ENCODE peak calls at places on chromosomes 5 and 9, in seven cellular contexts. One of them, this sample, is unnamed.

GRCh38 chr5:147479431-147479830 is 30.4 kb downstream of the DPYSL3 start:
- DNase-seq in CD4-positive, alpha-beta memory T cell: no peak
- DNase-seq in esophagus squamous epithelium: no peak
- DNase-seq in kidney: no peak
- DNase-seq in cardiac muscle cell: no peak
- DNase-seq in heart right ventricle: no peak
- DNase-seq in tibial nerve: no peak
- DNase-seq in this sample: no peak

GRCh38 chr9:86349271-86349670 is 4.9 kb downstream of the TUT7 start:
- DNase-seq in CD4-positive, alpha-beta memory T cell: no peak
- DNase-seq in esophagus squamous epithelium: no peak
- DNase-seq in heart right ventricle: no peak
- DNase-seq in kidney: no peak
- DNase-seq in tibial nerve: no peak
- DNase-seq in cardiac muscle cell: no peak
- DNase-seq in this sample: no peak

GRCh38 chr5:53123702-53124101 is 14.1 kb upstream of the MOCS2 start:
- DNase-seq in esophagus squamous epithelium: no peak
- DNase-seq in tibial nerve: no peak
- DNase-seq in kidney: no peak
- DNase-seq in heart right ventricle: no peak
- DNase-seq in CD4-positive, alpha-beta memory T cell: no peak
- DNase-seq in cardiac muscle cell: no peak
- DNase-seq in this sample: no peak

GRCh38 chr5:1633605-1634336 is 110.0 kb upstream of the LPCAT1 start:
- DNase-seq in tibial nerve: peak
- DNase-seq in esophagus squamous epithelium: no peak
- DNase-seq in heart right ventricle: peak
- DNase-seq in kidney: peak
- DNase-seq in cardiac muscle cell: peak
- DNase-seq in CD4-positive, alpha-beta memory T cell: peak
- DNase-seq in this sample: peak

GRCh38 chr5:137217599-137218200 is 281.4 kb downstream of the SPOCK1 start:
- DNase-seq in heart right ventricle: no peak
- DNase-seq in cardiac muscle cell: no peak
- DNase-seq in CD4-positive, alpha-beta memory T cell: no peak
- DNase-seq in esophagus squamous epithelium: no peak
- DNase-seq in tibial nerve: no peak
- DNase-seq in kidney: no peak
- DNase-seq in this sample: no peak

GRCh38 chr5:119366537-119366874 is 10.7 kb downstream of the TNFAIP8 start:
- DNase-seq in cardiac muscle cell: no peak
- DNase-seq in heart right ventricle: no peak
- DNase-seq in esophagus squamous epithelium: no peak
- DNase-seq in CD4-positive, alpha-beta memory T cell: peak
- DNase-seq in tibial nerve: no peak
- DNase-seq in kidney: no peak
- DNase-seq in this sample: no peak

GRCh38 chr9:91132576-91133073 is 229.1 kb downstream of the AUH start:
- DNase-seq in tibial nerve: no peak
- DNase-seq in cardiac muscle cell: no peak
- DNase-seq in heart right ventricle: no peak
- DNase-seq in kidney: no peak
- DNase-seq in esophagus squamous epithelium: no peak
- DNase-seq in CD4-positive, alpha-beta memory T cell: no peak
- DNase-seq in this sample: no peak

GRCh38 chr5:100771181-100771580 is 131.9 kb downstream of the ST8SIA4 start:
- DNase-seq in cardiac muscle cell: no peak
- DNase-seq in kidney: no peak
- DNase-seq in heart right ventricle: no peak
- DNase-seq in tibial nerve: no peak
- DNase-seq in esophagus squamous epithelium: no peak
- DNase-seq in CD4-positive, alpha-beta memory T cell: no peak
- DNase-seq in this sample: no peak

GRCh38 chr5:4216142-4216541 is 620.5 kb downstream of the IRX1 start:
- DNase-seq in heart right ventricle: no peak
- DNase-seq in esophagus squamous epithelium: no peak
- DNase-seq in CD4-positive, alpha-beta memory T cell: no peak
- DNase-seq in kidney: no peak
- DNase-seq in cardiac muscle cell: no peak
- DNase-seq in tibial nerve: no peak
- DNase-seq in this sample: no peak

GRCh38 chr9:121999556-121999955 is 93.6 kb downstream of the TTLL11 start:
- DNase-seq in kidney: no peak
- DNase-seq in CD4-positive, alpha-beta memory T cell: no peak
- DNase-seq in tibial nerve: no peak
- DNase-seq in esophagus squamous epithelium: no peak
- DNase-seq in heart right ventricle: no peak
- DNase-seq in cardiac muscle cell: no peak
- DNase-seq in this sample: no peak

GRCh38 chr5:5658226-5658625 is 235.7 kb downstream of the ICE1 start:
- DNase-seq in esophagus squamous epithelium: no peak
- DNase-seq in kidney: no peak
- DNase-seq in heart right ventricle: no peak
- DNase-seq in CD4-positive, alpha-beta memory T cell: no peak
- DNase-seq in tibial nerve: no peak
- DNase-seq in cardiac muscle cell: no peak
- DNase-seq in this sample: no peak

GRCh38 chr5:54148062-54148461 is 162.3 kb downstream of the ARL15 start:
- DNase-seq in esophagus squamous epithelium: no peak
- DNase-seq in kidney: no peak
- DNase-seq in CD4-positive, alpha-beta memory T cell: no peak
- DNase-seq in tibial nerve: no peak
- DNase-seq in cardiac muscle cell: no peak
- DNase-seq in heart right ventricle: no peak
- DNase-seq in this sample: no peak

GRCh38 chr5:8349855-8350254 is 480.9 kb downstream of the MTRR start:
- DNase-seq in esophagus squamous epithelium: no peak
- DNase-seq in cardiac muscle cell: no peak
- DNase-seq in kidney: no peak
- DNase-seq in heart right ventricle: no peak
- DNase-seq in CD4-positive, alpha-beta memory T cell: no peak
- DNase-seq in tibial nerve: no peak
- DNase-seq in this sample: no peak

GRCh38 chr5:132134384-132134783 is 60.8 kb downstream of the CSF2 start:
- DNase-seq in esophagus squamous epithelium: no peak
- DNase-seq in cardiac muscle cell: no peak
- DNase-seq in heart right ventricle: no peak
- DNase-seq in tibial nerve: no peak
- DNase-seq in kidney: no peak
- DNase-seq in CD4-positive, alpha-beta memory T cell: no peak
- DNase-seq in this sample: no peak

GRCh38 chr5:108528655-108529054 is 146.8 kb upstream of the FBXL17 start:
- DNase-seq in esophagus squamous epithelium: no peak
- DNase-seq in cardiac muscle cell: no peak
- DNase-seq in kidney: no peak
- DNase-seq in tibial nerve: no peak
- DNase-seq in CD4-positive, alpha-beta memory T cell: no peak
- DNase-seq in heart right ventricle: no peak
- DNase-seq in this sample: no peak

GRCh38 chr5:108536321-108536720 is 154.4 kb upstream of the FBXL17 start:
- DNase-seq in CD4-positive, alpha-beta memory T cell: peak
- DNase-seq in tibial nerve: no peak
- DNase-seq in heart right ventricle: no peak
- DNase-seq in kidney: no peak
- DNase-seq in esophagus squamous epithelium: no peak
- DNase-seq in cardiac muscle cell: no peak
- DNase-seq in this sample: no peak

GRCh38 chr5:108529381-108529780 is 147.5 kb upstream of the FBXL17 start:
- DNase-seq in cardiac muscle cell: no peak
- DNase-seq in tibial nerve: no peak
- DNase-seq in kidney: no peak
- DNase-seq in CD4-positive, alpha-beta memory T cell: no peak
- DNase-seq in heart right ventricle: no peak
- DNase-seq in esophagus squamous epithelium: no peak
- DNase-seq in this sample: no peak

GRCh38 chr5:108530706-108531105 is 148.8 kb upstream of the FBXL17 start:
- DNase-seq in CD4-positive, alpha-beta memory T cell: no peak
- DNase-seq in cardiac muscle cell: no peak
- DNase-seq in kidney: no peak
- DNase-seq in esophagus squamous epithelium: no peak
- DNase-seq in tibial nerve: no peak
- DNase-seq in heart right ventricle: no peak
- DNase-seq in this sample: no peak

GRCh38 chr5:108531367-108532211 is 149.7 kb upstream of the FBXL17 start:
- DNase-seq in heart right ventricle: no peak
- DNase-seq in cardiac muscle cell: peak
- DNase-seq in kidney: no peak
- DNase-seq in CD4-positive, alpha-beta memory T cell: no peak
- DNase-seq in tibial nerve: no peak
- DNase-seq in esophagus squamous epithelium: no peak
- DNase-seq in this sample: no peak
- H3K27ac ChIP-seq in heart right ventricle: no peak
- H3K27ac ChIP-seq in cardiac muscle cell: peak
- H3K27ac ChIP-seq in kidney: no peak
- H3K27ac ChIP-seq in CD4-positive, alpha-beta memory T cell: no peak
- H3K27ac ChIP-seq in tibial nerve: no peak
- H3K27ac ChIP-seq in esophagus squamous epithelium: no peak
- H3K27ac ChIP-seq in this sample: no peak

GRCh38 chr9:29685531-29685930 is 2112.2 kb upstream of the C9orf72 start:
- DNase-seq in cardiac muscle cell: no peak
- DNase-seq in esophagus squamous epithelium: no peak
- DNase-seq in heart right ventricle: no peak
- DNase-seq in CD4-positive, alpha-beta memory T cell: no peak
- DNase-seq in tibial nerve: no peak
- DNase-seq in kidney: no peak
- DNase-seq in this sample: no peak
- H3K27ac ChIP-seq in cardiac muscle cell: no peak
- H3K27ac ChIP-seq in esophagus squamous epithelium: no peak
- H3K27ac ChIP-seq in heart right ventricle: no peak
- H3K27ac ChIP-seq in CD4-positive, alpha-beta memory T cell: no peak
- H3K27ac ChIP-seq in tibial nerve: no peak
- H3K27ac ChIP-seq in kidney: no peak
- H3K27ac ChIP-seq in this sample: no peak

DNA sequence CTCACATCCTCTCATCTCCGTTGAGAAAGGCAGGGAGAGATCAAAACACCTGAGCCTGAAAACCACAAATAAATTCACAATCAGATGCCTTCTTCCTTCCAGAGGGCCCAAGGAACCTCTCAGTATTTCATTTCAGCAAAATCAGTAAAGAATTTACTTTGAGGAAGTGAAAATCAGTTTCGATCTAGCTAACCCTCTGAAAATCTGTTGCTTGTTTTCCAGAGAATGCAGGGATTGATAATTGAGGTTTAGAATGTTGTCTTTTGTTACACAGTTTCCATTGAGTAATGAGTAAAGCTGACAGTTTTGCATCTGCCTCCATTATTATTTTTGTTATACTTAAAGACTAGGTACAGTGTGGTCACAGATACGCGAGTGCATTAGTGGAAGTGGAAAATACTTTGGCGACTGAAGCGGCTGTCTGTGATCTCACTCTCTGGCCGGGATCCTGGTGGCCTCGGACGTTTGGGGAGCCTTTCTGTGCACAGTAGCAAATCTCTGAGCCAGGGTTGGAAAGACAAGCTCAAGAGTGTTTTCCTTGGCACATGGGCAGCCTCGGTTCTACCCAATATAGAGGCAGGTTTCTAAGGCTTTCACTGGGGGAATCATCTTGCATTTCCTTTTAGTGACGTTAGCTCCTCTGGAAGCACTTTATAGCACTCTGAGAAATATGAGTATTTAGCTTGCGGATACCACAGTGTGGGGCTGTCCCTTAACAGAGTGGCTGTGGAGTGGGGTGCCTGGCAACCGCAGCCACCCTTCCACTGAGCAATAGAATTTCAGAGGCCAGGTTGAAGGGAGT is 32.2 kb upstream of the ANGPTL2 start:
- DNase-seq in esophagus squamous epithelium: no peak
- DNase-seq in CD4-positive, alpha-beta memory T cell: no peak
- DNase-seq in tibial nerve: peak
- DNase-seq in kidney: peak
- DNase-seq in cardiac muscle cell: no peak
- DNase-seq in heart right ventricle: peak
- DNase-seq in this sample: no peak
- H3K27ac ChIP-seq in esophagus squamous epithelium: peak
- H3K27ac ChIP-seq in CD4-positive, alpha-beta memory T cell: no peak
- H3K27ac ChIP-seq in tibial nerve: peak
- H3K27ac ChIP-seq in kidney: no peak
- H3K27ac ChIP-seq in cardiac muscle cell: no peak
- H3K27ac ChIP-seq in heart right ventricle: peak
- H3K27ac ChIP-seq in this sample: peak

GRCh38 chr5:96817496-96817895 is 9.8 kb upstream of the ERAP1 start:
- DNase-seq in esophagus squamous epithelium: no peak
- DNase-seq in CD4-positive, alpha-beta memory T cell: no peak
- DNase-seq in kidney: no peak
- DNase-seq in heart right ventricle: no peak
- DNase-seq in cardiac muscle cell: no peak
- DNase-seq in tibial nerve: no peak
- DNase-seq in this sample: peak
- H3K27ac ChIP-seq in esophagus squamous epithelium: no peak
- H3K27ac ChIP-seq in CD4-positive, alpha-beta memory T cell: peak
- H3K27ac ChIP-seq in kidney: no peak
- H3K27ac ChIP-seq in heart right ventricle: no peak
- H3K27ac ChIP-seq in cardiac muscle cell: no peak
- H3K27ac ChIP-seq in tibial nerve: no peak
- H3K27ac ChIP-seq in this sample: no peak

GRCh38 chr9:16501098-16501663 is 369.3 kb downstream of the BNC2 start:
- DNase-seq in esophagus squamous epithelium: no peak
- DNase-seq in heart right ventricle: no peak
- DNase-seq in kidney: no peak
- DNase-seq in CD4-positive, alpha-beta memory T cell: no peak
- DNase-seq in cardiac muscle cell: no peak
- DNase-seq in tibial nerve: no peak
- DNase-seq in this sample: no peak
- H3K27ac ChIP-seq in esophagus squamous epithelium: no peak
- H3K27ac ChIP-seq in heart right ventricle: no peak
- H3K27ac ChIP-seq in kidney: no peak
- H3K27ac ChIP-seq in CD4-positive, alpha-beta memory T cell: no peak
- H3K27ac ChIP-seq in cardiac muscle cell: no peak
- H3K27ac ChIP-seq in tibial nerve: no peak
- H3K27ac ChIP-seq in this sample: no peak

GRCh38 chr9:133938086-133938485 is 54.0 kb downstream of the VAV2 start:
- DNase-seq in heart right ventricle: no peak
- DNase-seq in esophagus squamous epithelium: no peak
- DNase-seq in kidney: no peak
- DNase-seq in tibial nerve: no peak
- DNase-seq in cardiac muscle cell: no peak
- DNase-seq in CD4-positive, alpha-beta memory T cell: no peak
- DNase-seq in this sample: no peak
- H3K27ac ChIP-seq in heart right ventricle: no peak
- H3K27ac ChIP-seq in esophagus squamous epithelium: no peak
- H3K27ac ChIP-seq in kidney: no peak
- H3K27ac ChIP-seq in tibial nerve: no peak
- H3K27ac ChIP-seq in cardiac muscle cell: no peak
- H3K27ac ChIP-seq in CD4-positive, alpha-beta memory T cell: no peak
- H3K27ac ChIP-seq in this sample: no peak

GRCh38 chr5:178155065-178155464 is 1.4 kb upstream of the NHP2 start:
- DNase-seq in kidney: no peak
- DNase-seq in heart right ventricle: no peak
- DNase-seq in cardiac muscle cell: no peak
- DNase-seq in CD4-positive, alpha-beta memory T cell: no peak
- DNase-seq in esophagus squamous epithelium: no peak
- DNase-seq in tibial nerve: no peak
- DNase-seq in this sample: no peak
- H3K27ac ChIP-seq in kidney: no peak
- H3K27ac ChIP-seq in heart right ventricle: no peak
- H3K27ac ChIP-seq in cardiac muscle cell: no peak
- H3K27ac ChIP-seq in CD4-positive, alpha-beta memory T cell: no peak
- H3K27ac ChIP-seq in esophagus squamous epithelium: no peak
- H3K27ac ChIP-seq in tibial nerve: no peak
- H3K27ac ChIP-seq in this sample: no peak

GRCh38 chr5:149416977-149417713 is 38.1 kb upstream of the IL17B start:
- DNase-seq in cardiac muscle cell: peak
- DNase-seq in CD4-positive, alpha-beta memory T cell: no peak
- DNase-seq in heart right ventricle: no peak
- DNase-seq in esophagus squamous epithelium: no peak
- DNase-seq in kidney: no peak
- DNase-seq in tibial nerve: no peak
- DNase-seq in this sample: no peak
- H3K27ac ChIP-seq in cardiac muscle cell: peak
- H3K27ac ChIP-seq in CD4-positive, alpha-beta memory T cell: no peak
- H3K27ac ChIP-seq in heart right ventricle: peak
- H3K27ac ChIP-seq in esophagus squamous epithelium: peak
- H3K27ac ChIP-seq in kidney: peak
- H3K27ac ChIP-seq in tibial nerve: peak
- H3K27ac ChIP-seq in this sample: no peak

This sample was measured in substantia nigra.